ENCODE peak calls at places on chromosomes 5 and 9, in five cellular contexts. E is stimulated activated CD4-positive, alpha-beta T cell treated with anti-CD3 and anti-CD28 coated beads, Interleukin-1b, Interleukin-23, amount 100 ng/mL, for 24 hours; A is OCI-LY7; T is ELR; B is activated CD8-positive, alpha-beta memory T cell treated with anti-CD3 and anti-CD28 coated beads, Interleukin-2, amount 50 U/mL, for 48 hours. O is an unnamed sample.
A peak's percentile ranks its signal among the peaks of the same experiment; 100 is the strongest.

GRCh38 chr9:105842023-105842644 is 147.8 kb downstream of the TMEM38B start:
- DNase-seq in B (no peak), T (peak; percentile 59), E (peak; percentile 5), A (peak; percentile 45), O (peak; percentile 60)

GRCh38 chr9:133186736-133187135 is 22.3 kb downstream of the OBP2B start:
- DNase-seq in T (no peak), B (no peak), E (no peak), A (no peak), O (no peak)

GRCh38 chr5:78671609-78672008 is 23.0 kb upstream of the LHFPL2 start:
- DNase-seq in B (no peak), A (no peak), T (no peak), E (no peak), O (no peak)

GRCh38 chr9:74921732-74922131 is 31.0 kb downstream of the C9orf40 start:
- DNase-seq in T (no peak), E (no peak), A (no peak), B (no peak), O (no peak)

GRCh38 chr9:90393355-90394152 is 249.1 kb downstream of the DIRAS2 start:
- DNase-seq in A (no peak), E (no peak), B (no peak), T (no peak), O (no peak)

GRCh38 chr5:54785729-54786548 is 199.5 kb downstream of the ESM1 start:
- DNase-seq in A (peak; percentile 28), E (no peak), T (no peak), B (no peak), O (peak; percentile 14)

GRCh38 chr9:96486351-96487029 is 36.5 kb downstream of the HABP4 start:
- DNase-seq in E (no peak), B (peak; percentile 12), T (peak; percentile 37), A (no peak), O (peak; percentile 55)

GRCh38 chr5:10831416-10831815 is 70.4 kb upstream of the DAP start:
- DNase-seq in A (no peak), T (peak; percentile 91), B (no peak), E (no peak), O (peak; percentile 15)

GRCh38 chr5:34687269-34688011 is 31.3 kb downstream of the RAI14 start:
- DNase-seq in T (peak; percentile 86), B (no peak), A (no peak), E (no peak), O (peak; percentile 89)

GRCh38 chr5:16809816-16810502 is 126.1 kb downstream of the MYO10 start:
- DNase-seq in A (no peak), T (no peak), E (no peak), B (no peak), O (peak; percentile 65)

GRCh38 chr5:95936812-95937397 is 24.7 kb downstream of the ELL2 start:
- DNase-seq in E (no peak), B (no peak), T (no peak), A (no peak), O (no peak)

GRCh38 chr5:139796061-139796806 is 626 bp downstream of the PSD2 start:
- DNase-seq in A (no peak), B (no peak), E (no peak), T (no peak), O (no peak)

GRCh38 chr5:178839319-178839704 is 20.4 kb upstream of the ZNF354B start:
- DNase-seq in B (peak; percentile 61), E (peak; percentile 8), T (peak; percentile 8), A (peak; percentile 47), O (peak; percentile 4)

GRCh38 chr9:105281926-105282325 is 37.5 kb downstream of the SLC44A1 start:
- DNase-seq in A (no peak), E (no peak), T (peak; percentile 32), B (no peak), O (peak; percentile 49)

GRCh38 chr5:39194466-39195136 is 24.8 kb downstream of the FYB1 start:
- DNase-seq in E (no peak), B (no peak), A (no peak), T (peak; percentile 96), O (peak; percentile 58)

GRCh38 chr9:78029601-78030552 is 1.7 kb downstream of the GNAQ start:
- DNase-seq in T (peak; percentile 55), E (no peak), B (peak; percentile 69), A (no peak), O (peak; percentile 47)

GRCh38 chr5:96149546-96149945 is 187.9 kb upstream of the ELL2 start:
- DNase-seq in T (peak; percentile 22), A (no peak), E (no peak), B (no peak), O (no peak)

GRCh38 chr5:94276056-94276455 is 342.3 kb downstream of the KIAA0825 start:
- DNase-seq in A (no peak), E (no peak), B (no peak), T (no peak), O (no peak)

GRCh38 chr9:33818167-33818831 is 1.3 kb downstream of the UBE2R2 start:
- DNase-seq in E (no peak), A (peak; percentile 42), T (no peak), B (no peak), O (no peak)

GRCh38 chr9:71859939-71860338 is 51.1 kb downstream of the ABHD17B start:
- DNase-seq in B (no peak), A (no peak), T (peak; percentile 3), E (no peak), O (peak; percentile 4)

GRCh38 chr5:35223777-35224395 is 6.4 kb downstream of the PRLR start:
- DNase-seq in B (no peak), E (no peak), A (no peak), T (no peak), O (no peak)

GRCh38 chr9:1978941-1979340 is 36.2 kb upstream of the SMARCA2 start:
- DNase-seq in E (no peak), T (peak; percentile 37), A (no peak), B (no peak), O (peak; percentile 62)

GRCh38 chr5:40401281-40401680 is 278.4 kb upstream of the PTGER4 start:
- DNase-seq in E (no peak), T (peak; percentile 47), A (no peak), B (no peak), O (peak; percentile 32)

GRCh38 chr9:124522121-124523098 is 15.2 kb upstream of the NR5A1 start:
- DNase-seq in B (no peak), E (no peak), A (no peak), T (peak; percentile 44), O (no peak)

O was measured in cardiac fibroblast.